ENCODE peak calls at places on chromosomes 12 and 14, in eight cellular contexts. Q is ascending aorta, V is psoas muscle, G is colonic mucosa, Y is K562, J is GM12878, N is A673, L is uterus. E is an unnamed sample.

GRCh38 chr14:80996049-80996901 is 40.9 kb downstream of the TSHR start:
- DNase-seq in Q (no peak), V (no peak), G (peak; percentile 24), Y (peak; percentile 59), J (no peak), N (peak; percentile 81), L (no peak), E (no peak)

GRCh38 chr12:108423486-108423885 is 84.4 kb upstream of the CMKLR1 start:
- DNase-seq in Q (no peak), V (no peak), G (no peak), Y (no peak), J (no peak), N (no peak), L (no peak), E (no peak)

GRCh38 chr14:92599786-92600185 is 86.2 kb downstream of the RIN3 start:
- DNase-seq in Q (no peak), V (no peak), G (no peak), Y (no peak), J (no peak), N (no peak), L (no peak), E (no peak)

GRCh38 chr14:71482701-71483100 is 449.5 kb upstream of the RGS6 start:
- DNase-seq in Q (no peak), V (no peak), G (no peak), Y (no peak), J (no peak), N (no peak), L (no peak), E (no peak)

GRCh38 chr14:37172024-37172869 is at the start of gene SLC25A21:
- DNase-seq in Q (peak; percentile 77), V (peak; percentile 69), G (peak; percentile 74), Y (peak; percentile 63), J (no peak), N (peak; percentile 91), L (peak; percentile 72), E (no peak)

GRCh38 chr12:122868471-122869177 is 27.3 kb downstream of the VPS37B start:
- DNase-seq in Q (peak; percentile 49), V (no peak), G (no peak), Y (no peak), J (no peak), N (no peak), L (peak; percentile 5), E (no peak)

GRCh38 chr14:59190372-59190771 is 1.9 kb downstream of the DAAM1 start:
- DNase-seq in Q (peak; percentile 68), V (no peak), G (peak; percentile 28), Y (no peak), J (no peak), N (no peak), L (no peak), E (no peak)

GRCh38 chr12:91493308-91493707 is 310.7 kb upstream of the DCN start:
- DNase-seq in Q (no peak), V (no peak), G (no peak), Y (no peak), J (no peak), N (no peak), L (no peak), E (no peak)

GRCh38 chr12:92085483-92086040 is 60.1 kb downstream of the BTG1 start:
- DNase-seq in Q (no peak), V (no peak), G (no peak), Y (no peak), J (no peak), N (no peak), L (no peak), E (no peak)

GRCh38 chr12:85484387-85484786 is 204.4 kb downstream of the ALX1 start:
- DNase-seq in Q (no peak), V (no peak), G (no peak), Y (no peak), J (no peak), N (no peak), L (no peak), E (no peak)

GRCh38 chr12:94504386-94504785 is 44.7 kb upstream of the CEP83 start:
- DNase-seq in Q (no peak), V (no peak), G (no peak), Y (no peak), J (no peak), N (no peak), L (no peak), E (no peak)

GRCh38 chr14:68552597-68552996 is 240.3 kb downstream of the ZFP36L1 start:
- DNase-seq in Q (peak; percentile 57), V (no peak), G (no peak), Y (no peak), J (no peak), N (peak; percentile 63), L (no peak), E (no peak)

GRCh38 chr14:91508105-91508504 is 2.0 kb downstream of the PPP4R3A start:
- DNase-seq in Q (no peak), V (no peak), G (no peak), Y (no peak), J (no peak), N (no peak), L (no peak), E (no peak)

GRCh38 chr14:67191768-67192290 is 2.6 kb downstream of the GARIN2 start:
- DNase-seq in Q (no peak), V (no peak), G (no peak), Y (no peak), J (no peak), N (no peak), L (no peak), E (no peak)

GRCh38 chr14:99986416-99986815 is 78.8 kb upstream of the EVL start:
- DNase-seq in Q (no peak), V (no peak), G (no peak), Y (no peak), J (no peak), N (no peak), L (no peak), E (no peak)

GRCh38 chr12:26241095-26241494 is 45.7 kb downstream of the SSPN start:
- DNase-seq in Q (no peak), V (no peak), G (no peak), Y (no peak), J (no peak), N (no peak), L (no peak), E (no peak)

GRCh38 chr12:106284294-106285105 is 18.0 kb upstream of the TCP11L2 start:
- DNase-seq in Q (no peak), V (no peak), G (no peak), Y (no peak), J (no peak), N (peak; percentile 4), L (no peak), E (no peak)

GRCh38 chr12:26678697-26679660 is 154.0 kb downstream of the ITPR2 start:
- DNase-seq in Q (no peak), V (no peak), G (no peak), Y (no peak), J (no peak), N (peak; percentile 94), L (no peak), E (peak; percentile 47)

GRCh38 chr14:91893659-91894058 is 26.3 kb upstream of the TC2N start:
- DNase-seq in Q (no peak), V (no peak), G (no peak), Y (no peak), J (no peak), N (no peak), L (no peak), E (no peak)

GRCh38 chr14:75454963-75455546 is 27.2 kb downstream of the JDP2 start:
- DNase-seq in Q (peak; percentile 82), V (peak; percentile 78), G (no peak), Y (no peak), J (no peak), N (no peak), L (peak; percentile 68), E (no peak)

GRCh38 chr14:93949511-93950075 is 22.4 kb downstream of the FAM181A start:
- DNase-seq in Q (no peak), V (no peak), G (no peak), Y (no peak), J (no peak), N (no peak), L (no peak), E (no peak)

GRCh38 chr14:71588028-71588427 is 344.2 kb upstream of the RGS6 start:
- DNase-seq in Q (no peak), V (no peak), G (no peak), Y (no peak), J (no peak), N (no peak), L (no peak), E (no peak)

GRCh38 chr12:34604631-34605509 is 582.6 kb downstream of the ALG10 start:
- DNase-seq in Q (peak; percentile 52), V (no peak), G (no peak), Y (no peak), J (no peak), N (no peak), L (no peak), E (no peak)
- H3K9me3 ChIP-seq in Q (peaks cover 27% of the 10 kb centered on the region), V (no peaks in the 10 kb centered on the region), G (no peaks in the 10 kb centered on the region), Y (no peaks in the 10 kb centered on the region), J (no peaks in the 10 kb centered on the region), N (peaks cover 21% of the 10 kb centered on the region), L (peaks cover 8% of the 10 kb centered on the region), E (peaks cover 45% of the 10 kb centered on the region)

GRCh38 chr12:113478351-113479011 is 6.8 kb upstream of the LHX5 start:
- DNase-seq in Q (no peak), V (no peak), G (no peak), Y (no peak), J (no peak), N (no peak), L (no peak), E (no peak)
- H3K4me3 ChIP-seq in Q (no peak overlapping the region), V (no peak overlapping the region), G (no peak overlapping the region), Y (no peak overlapping the region), J (no peak overlapping the region), N (no peak overlapping the region), L (no peak overlapping the region), E (peak overlapping the region; percentile 21)

DNA sequence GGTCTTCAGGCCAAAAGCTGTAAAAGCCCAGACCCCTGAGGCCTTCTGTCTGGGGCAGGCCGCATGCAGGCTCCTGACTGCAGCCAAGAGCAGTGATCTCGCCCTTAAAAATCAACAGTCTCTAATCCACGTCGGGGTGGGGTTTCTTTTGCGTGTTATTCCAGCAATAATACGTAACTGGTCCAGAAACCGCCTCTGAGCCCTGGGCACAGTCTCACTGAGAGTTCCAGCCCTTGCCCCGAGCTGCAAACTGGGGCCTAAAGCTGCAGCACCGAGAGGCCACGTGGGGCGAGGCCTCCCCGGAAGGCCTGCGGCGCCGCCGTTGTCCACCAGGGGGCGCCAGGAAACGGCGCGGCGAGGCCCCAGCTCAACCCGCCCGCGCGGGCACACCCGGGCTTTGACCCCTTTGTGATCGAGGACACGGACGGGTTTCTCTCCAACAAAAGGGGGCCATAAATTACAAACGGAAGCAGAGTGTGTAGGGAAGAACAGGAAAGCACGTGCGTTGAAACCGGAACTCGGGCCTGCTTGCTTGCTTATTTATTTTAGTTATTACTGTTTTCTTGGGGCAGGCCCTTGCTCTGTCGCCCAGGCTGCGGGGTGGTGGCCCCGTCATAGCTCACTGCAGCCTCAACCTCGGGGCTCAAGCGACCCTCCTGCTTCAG is 87.2 kb downstream of the NINJ2 start:
- DNase-seq in Q (peak; percentile 88), V (peak; percentile 84), G (peak; percentile 83), Y (peak; percentile 86), J (peak; percentile 40), N (peak; percentile 89), L (peak; percentile 83), E (peak; percentile 54)
- H3K4me1 ChIP-seq in Q (peaks cover 15% of the 10 kb centered on the region), V (peaks cover 43% of the 10 kb centered on the region), G (peaks cover 5% of the 10 kb centered on the region), Y (peaks cover 36% of the 10 kb centered on the region), J (peaks cover 10% of the 10 kb centered on the region), N (peaks cover 17% of the 10 kb centered on the region), L (no peaks in the 10 kb centered on the region), E (no peaks in the 10 kb centered on the region)

DNA sequence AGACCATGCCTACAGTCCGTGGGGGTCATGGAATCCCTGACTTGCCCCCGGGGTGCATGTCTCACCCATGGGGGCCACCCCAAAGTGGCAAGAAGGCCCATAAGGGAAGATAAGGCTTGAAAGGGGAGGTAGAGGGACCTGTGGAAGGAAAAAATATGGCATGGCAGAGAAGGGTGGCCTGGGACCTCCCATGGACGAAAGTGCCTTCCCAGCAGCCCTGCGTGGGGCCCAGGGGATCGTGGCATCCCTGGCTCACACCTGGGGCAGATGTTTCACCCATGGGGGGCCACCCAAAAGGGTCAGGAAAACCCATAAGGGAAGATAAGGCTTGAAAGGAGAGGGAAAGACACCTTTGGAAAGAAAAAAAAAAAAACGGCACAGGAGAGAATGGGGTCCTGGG is 264.6 kb downstream of the ALG10 start:
- DNase-seq in Q (no peak), V (no peak), G (no peak), Y (no peak), J (no peak), N (no peak), L (peak; percentile 5), E (no peak)
- H3K9me3 ChIP-seq in Q (peaks cover 20% of the 10 kb centered on the region), V (peaks cover 12% of the 10 kb centered on the region), G (no peaks in the 10 kb centered on the region), Y (peaks cover 2% of the 10 kb centered on the region), J (no peaks in the 10 kb centered on the region), N (peaks cover 48% of the 10 kb centered on the region), L (no peaks in the 10 kb centered on the region), E (peaks cover 28% of the 10 kb centered on the region)